ENCODE peak calls at places on chromosome 4, in ten cellular contexts. S, K, E, H, U, G, N, X, P and Z are unnamed samples.

GRCh38 chr4:40621592-40622512 is 7.8 kb downstream of the RBM47 start:
- DNase-seq in K (no peak), P (peak), N (no peak), H (peak), E (peak), U (peak), G (no peak), S (peak), X (peak), Z (peak)

GRCh38 chr4:185437809-185438208 is 12.0 kb upstream of the UFSP2 start:
- DNase-seq in X (no peak), S (no peak), P (no peak), N (no peak), H (no peak), G (no peak), U (no peak), E (no peak), K (no peak), Z (no peak)

GRCh38 chr4:20203508-20203907 is 48.2 kb upstream of the SLIT2 start:
- DNase-seq in X (peak), U (peak), N (no peak), K (no peak), P (no peak), S (no peak), E (peak), G (no peak), H (no peak), Z (no peak)

GRCh38 chr4:148108776-148109175 is 333.4 kb downstream of the NR3C2 start:
- DNase-seq in P (no peak), G (no peak), X (no peak), H (no peak), U (no peak), K (no peak), N (no peak), S (no peak), E (no peak), Z (no peak)

GRCh38 chr4:129328176-129328575 is 232.2 kb downstream of the C4orf33 start:
- DNase-seq in G (no peak), X (peak), S (no peak), E (no peak), P (no peak), K (no peak), U (no peak), N (no peak), H (no peak), Z (no peak)

GRCh38 chr4:76606662-76607265 is 171.7 kb downstream of the SHROOM3 start:
- DNase-seq in X (no peak), E (peak), P (no peak), G (no peak), S (no peak), K (no peak), N (no peak), H (no peak), U (no peak), Z (no peak)

GRCh38 chr4:143539670-143540023 is 26.1 kb downstream of the SMARCA5 start:
- DNase-seq in U (no peak), K (no peak), X (no peak), G (no peak), E (no peak), N (no peak), H (no peak), P (no peak), S (no peak), Z (no peak)

GRCh38 chr4:5881340-5881739 is 11.5 kb downstream of the CRMP1 start:
- DNase-seq in N (no peak), P (no peak), U (no peak), S (no peak), G (no peak), E (no peak), K (no peak), X (no peak), H (no peak), Z (peak)

GRCh38 chr4:155967098-155967497 is 13.4 kb upstream of the CTSO start:
- DNase-seq in P (no peak), N (no peak), E (peak), K (no peak), G (no peak), S (no peak), H (no peak), U (no peak), X (no peak), Z (no peak)

GRCh38 chr4:148092316-148093014 is 349.7 kb downstream of the NR3C2 start:
- DNase-seq in K (no peak), X (no peak), P (no peak), H (no peak), G (no peak), E (no peak), S (no peak), N (no peak), U (no peak), Z (no peak)

GRCh38 chr4:2939383-2940243 is 23.6 kb downstream of the NOP14 start:
- DNase-seq in G (no peak), U (no peak), X (no peak), E (no peak), K (no peak), H (no peak), S (no peak), P (peak), N (no peak), Z (peak)

GRCh38 chr4:114857831-114858230 is 255.6 kb downstream of the NDST4 start:
- DNase-seq in N (no peak), P (no peak), S (no peak), E (no peak), H (no peak), U (no peak), K (no peak), X (no peak), G (no peak), Z (peak)

GRCh38 chr4:11010624-11011023 is 326.1 kb upstream of the CLNK start:
- DNase-seq in U (no peak), N (no peak), E (no peak), G (no peak), H (no peak), X (no peak), P (no peak), S (no peak), K (no peak), Z (no peak)

GRCh38 chr4:122710434-122711308 is 21.8 kb upstream of the BBS12 start:
- DNase-seq in U (peak), P (no peak), X (peak), E (peak), G (no peak), S (no peak), K (no peak), H (no peak), N (no peak), Z (no peak)

GRCh38 chr4:99642725-99643489 is 14.7 kb downstream of the C4orf54 start:
- DNase-seq in H (peak), X (no peak), N (no peak), E (no peak), P (no peak), S (no peak), U (no peak), G (no peak), K (no peak), Z (peak)

GRCh38 chr4:8209176-8209874 is 10.2 kb downstream of the SH3TC1 start:
- DNase-seq in E (no peak), X (no peak), S (no peak), P (no peak), H (no peak), U (no peak), K (no peak), N (no peak), G (no peak), Z (no peak)

GRCh38 chr4:52317981-52318380 is 266.9 kb downstream of the SPATA18 start:
- DNase-seq in E (no peak), P (no peak), H (no peak), X (no peak), U (no peak), K (no peak), S (no peak), G (no peak), N (no peak), Z (no peak)

GRCh38 chr4:17898553-17898952 is 87.8 kb downstream of the NCAPG start:
- DNase-seq in G (no peak), E (no peak), U (no peak), P (no peak), S (no peak), X (no peak), K (no peak), H (no peak), N (no peak), Z (no peak)

GRCh38 chr4:30837131-30837539 is 117.0 kb downstream of the PCDH7 start:
- DNase-seq in H (no peak), K (no peak), G (no peak), S (no peak), U (peak), E (no peak), P (no peak), N (no peak), X (no peak), Z (no peak)